ENCODE peak calls at places on chromosomes 2 and 18, in five cellular contexts. N is AG09319, X is A549, G is neural crest cell, U is ovary. Z is an unnamed sample.

GRCh38 chr2:182018218-182018617 is 32.6 kb downstream of the PPP1R1C start:
- DNase-seq in N (no peak), X (no peak), G (no peak), U (no peak), Z (no peak)

GRCh38 chr2:58973831-58974281 is 732.7 kb upstream of the FANCL start:
- DNase-seq in N (no peak), G (no peak), X (no peak), U (no peak), Z (no peak)

GRCh38 chr2:70310899-70311298 is 9.0 kb upstream of the FAM136A start:
- DNase-seq in G (no peak), U (no peak), X (no peak), N (no peak), Z (no peak)

GRCh38 chr2:223088866-223089265 is 36.9 kb downstream of the KCNE4 start:
- DNase-seq in X (no peak), U (no peak), N (no peak), G (no peak), Z (no peak)

GRCh38 chr2:24638568-24638967 is 147.5 kb downstream of the NCOA1 start:
- DNase-seq in G (no peak), N (no peak), X (no peak), U (no peak), Z (no peak)

GRCh38 chr2:69831354-69831905 is 2.0 kb downstream of the GMCL1 start:
- DNase-seq in U (no peak), N (no peak), G (no peak), X (no peak), Z (no peak)

GRCh38 chr2:239143858-239144712 is 256.7 kb downstream of the HDAC4 start:
- DNase-seq in X (peak), U (no peak), G (peak), N (peak), Z (no peak)

GRCh38 chr2:22406625-22407024 is 978.4 kb upstream of the KLHL29 start:
- DNase-seq in U (no peak), X (no peak), G (no peak), N (no peak), Z (no peak)

GRCh38 chr2:69356471-69356870 is 30.6 kb downstream of the GFPT1 start:
- DNase-seq in N (no peak), G (no peak), X (no peak), U (no peak), Z (no peak)

GRCh38 chr2:79573895-79574674 is 61.2 kb downstream of the CTNNA2 start:
- DNase-seq in X (no peak), G (no peak), U (no peak), N (no peak), Z (no peak)

GRCh38 chr18:58785171-58785805 is 79.4 kb upstream of the ZNF532 start:
- DNase-seq in U (no peak), G (no peak), N (no peak), X (peak), Z (no peak)

GRCh38 chr2:148607553-148607952 is 37.0 kb upstream of the EPC2 start:
- DNase-seq in U (no peak), G (no peak), X (no peak), N (no peak), Z (peak)

GRCh38 chr2:145751634-145752033 is 1231.7 kb upstream of the ZEB2 start:
- DNase-seq in X (no peak), U (no peak), G (no peak), N (no peak), Z (no peak)

GRCh38 chr2:19048593-19049264 is 309.7 kb downstream of the OSR1 start:
- DNase-seq in G (no peak), X (peak), N (no peak), U (peak), Z (peak)

GRCh38 chr2:222052934-222053367 is 245.8 kb downstream of the PAX3 start:
- DNase-seq in X (no peak), G (no peak), N (no peak), U (no peak), Z (no peak)

GRCh38 chr2:23587330-23587729 is 202.4 kb downstream of the KLHL29 start:
- DNase-seq in N (no peak), X (no peak), G (no peak), U (no peak), Z (no peak)

GRCh38 chr2:162379719-162380580 is 36.0 kb downstream of the GCA start:
- DNase-seq in N (no peak), U (no peak), G (no peak), X (no peak), Z (no peak)

GRCh38 chr2:56132138-56132537 is 51.7 kb upstream of the CCDC85A start:
- DNase-seq in N (no peak), X (peak), G (no peak), U (no peak), Z (no peak)

GRCh38 chr2:3489449-3490115 is 29.7 kb downstream of the ADI1 start:
- DNase-seq in X (no peak), N (no peak), U (no peak), G (no peak), Z (no peak)

GRCh38 chr2:119283873-119284331 is 60.3 kb downstream of the STEAP3 start:
- DNase-seq in G (no peak), N (no peak), X (no peak), U (no peak), Z (peak)

GRCh38 chr2:60104514-60105501 is 448.6 kb downstream of the BCL11A start:
- DNase-seq in X (no peak), N (no peak), U (no peak), G (no peak), Z (no peak)

GRCh38 chr18:63975632-63976031 is 5.8 kb downstream of the SERPINB8 start:
- DNase-seq in U (no peak), X (no peak), N (no peak), G (no peak), Z (no peak)

GRCh38 chr18:22132258-22132657 is 37.1 kb upstream of the GATA6 start:
- DNase-seq in U (no peak), G (no peak), N (no peak), X (no peak), Z (no peak)

GRCh38 chr2:26598336-26599006 is 42.7 kb downstream of the CIB4 start:
- DNase-seq in N (no peak), G (no peak), U (no peak), X (no peak), Z (no peak)

GRCh38 chr2:26597197-26597596 is 44.0 kb downstream of the CIB4 start:
- DNase-seq in G (no peak), U (no peak), N (no peak), X (no peak), Z (no peak)

GRCh38 chr2:26602575-26602974 is 38.6 kb downstream of the CIB4 start:
- DNase-seq in G (no peak), N (no peak), U (no peak), X (no peak), Z (no peak)

GRCh38 chr2:26595146-26595545 is 46.0 kb downstream of the CIB4 start:
- DNase-seq in G (no peak), X (no peak), U (no peak), N (no peak), Z (no peak)

DNA sequence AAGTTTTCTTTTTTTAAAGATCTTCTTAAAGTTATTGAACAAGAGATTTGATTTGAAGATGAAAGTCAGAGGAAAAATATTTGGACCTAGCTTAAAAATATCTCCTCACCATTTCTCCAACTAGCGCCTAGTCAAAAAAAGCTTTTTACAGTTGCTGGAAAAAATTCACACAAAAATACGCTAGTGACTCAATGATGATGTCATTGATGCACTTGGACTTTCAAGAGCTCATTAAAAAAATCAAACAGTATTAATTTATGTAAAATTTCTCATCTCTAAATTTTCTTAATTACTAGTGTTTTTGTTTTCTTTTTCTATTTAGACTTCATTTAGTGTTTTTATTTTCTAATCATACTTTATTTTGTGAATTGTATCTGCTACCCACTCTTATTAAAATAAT is 41.8 kb downstream of the CIB4 start:
- DNase-seq in X (no peak), N (no peak), G (no peak), U (no peak), Z (no peak)
- TF ChIP-seq CTCF in X (no peak), N (no peak), G (no peak), U (no peak), Z (no peak)

GRCh38 chr2:172094319-172095145 is 8.2 kb downstream of the DLX2 start:
- DNase-seq in N (no peak), G (peak), X (peak), U (no peak), Z (no peak)

GRCh38 chr2:172096661-172097547 is 5.8 kb downstream of the DLX2 start:
- DNase-seq in X (no peak), U (no peak), N (peak), G (peak), Z (no peak)

GRCh38 chr2:172097557-172098131 is 5.1 kb downstream of the DLX2 start:
- DNase-seq in G (no peak), X (no peak), N (no peak), U (no peak), Z (no peak)

GRCh38 chr2:172095146-172095904 is 7.4 kb downstream of the DLX2 start:
- DNase-seq in U (peak), X (peak), N (peak), G (peak), Z (no peak)

DNA sequence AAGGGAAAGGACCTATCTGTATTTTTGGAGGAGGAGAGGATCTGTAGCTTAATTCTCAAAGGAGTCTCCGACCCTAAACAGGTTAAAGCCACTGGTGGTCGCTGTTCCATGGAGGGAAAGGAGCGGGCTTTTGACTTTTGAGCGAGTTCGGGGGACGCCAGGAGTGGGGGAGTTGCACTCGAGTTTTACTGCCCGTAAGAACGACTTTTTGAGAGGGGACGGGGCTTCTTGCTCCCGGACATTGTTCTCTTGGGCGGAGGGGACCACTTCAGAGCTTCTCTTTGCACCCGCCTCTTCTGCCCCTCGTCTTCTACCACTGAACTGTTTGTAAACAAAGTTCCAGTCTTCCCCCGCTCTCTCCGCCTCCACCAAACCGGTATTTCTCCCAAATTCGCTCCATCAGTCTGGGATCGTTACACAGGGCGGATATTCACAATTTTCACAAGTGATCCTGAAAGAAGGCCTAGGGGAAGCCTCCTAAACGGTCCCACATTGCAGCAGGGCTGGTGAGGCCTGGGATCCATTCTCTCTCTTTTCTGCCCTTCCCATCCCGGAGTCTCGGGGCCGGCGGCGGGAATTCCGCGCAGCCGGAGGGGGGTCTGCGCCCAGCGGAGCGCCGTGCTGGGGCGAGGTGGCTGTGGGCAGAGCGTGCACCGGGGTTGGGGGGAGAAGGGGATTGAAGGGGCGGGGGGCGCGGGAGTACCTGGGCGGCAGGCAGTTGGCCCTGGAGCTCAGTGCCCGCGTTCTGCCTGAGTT is 6.6 kb downstream of the DLX2 start:
- DNase-seq in N (no peak), X (no peak), U (no peak), G (peak), Z (no peak)
- TF ChIP-seq CTCF in N (peak), X (no peak), U (no peak), G (peak), Z (no peak)

GRCh38 chr2:102187191-102188150 is 648 bp downstream of the IL1RL2 start:
- DNase-seq in N (no peak), U (peak), X (no peak), G (peak), Z (peak)
- TF ChIP-seq CTCF in N (peak), U (peak), X (no peak), G (peak), Z (peak)

DNA sequence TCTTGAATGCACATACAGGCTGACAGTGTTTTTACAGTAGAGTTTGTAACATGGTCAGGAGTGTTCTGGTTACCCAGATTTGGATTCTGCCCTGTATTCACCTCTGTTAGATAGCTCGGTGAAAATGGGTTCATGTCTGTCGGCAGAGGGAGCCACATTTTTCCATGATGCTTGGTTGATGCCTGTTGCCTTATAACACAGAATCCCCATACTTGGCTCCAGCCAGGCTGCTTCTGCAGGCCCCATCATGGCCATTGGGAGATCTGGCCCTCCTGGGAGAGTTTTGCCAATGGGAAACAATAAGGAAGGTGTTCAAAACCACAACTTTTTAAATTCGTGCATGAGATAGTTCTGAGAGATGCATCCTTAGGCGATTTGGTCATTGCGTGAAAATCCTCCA is 78.1 kb downstream of the WDSUB1 start:
- DNase-seq in X (no peak), U (no peak), N (no peak), G (no peak), Z (peak)
- TF ChIP-seq CTCF in X (no peak), U (no peak), N (no peak), G (no peak), Z (no peak)

GRCh38 chr18:55997156-55997561 is 409.2 kb upstream of the TCF4 start:
- DNase-seq in X (no peak), U (no peak), N (no peak), G (no peak), Z (no peak)
- TF ChIP-seq CTCF in X (no peak), U (no peak), N (no peak), G (no peak), Z (no peak)

DNA sequence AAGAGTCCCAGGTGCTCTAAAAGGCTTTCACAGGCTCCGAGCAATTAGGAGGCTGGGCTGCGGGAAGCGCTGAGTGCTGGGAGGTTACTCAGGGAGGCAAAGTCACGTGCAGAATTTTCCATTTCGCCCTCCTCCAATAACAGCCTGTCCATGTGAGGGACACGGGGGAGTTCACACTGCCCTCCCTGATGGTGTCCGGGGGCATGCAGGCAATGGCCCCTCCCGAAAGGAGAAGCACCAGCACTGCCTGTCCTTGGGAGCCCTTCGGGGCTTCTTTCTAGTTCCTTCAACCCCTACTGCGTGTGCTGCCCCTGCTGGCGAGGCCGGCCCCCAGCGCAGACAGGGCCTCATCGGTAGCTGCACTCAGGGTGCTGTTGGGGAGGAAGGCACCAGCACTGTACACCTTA is 63.1 kb upstream of the HPCAL1 start:
- DNase-seq in N (no peak), G (no peak), X (no peak), U (no peak), Z (peak)
- TF ChIP-seq CTCF in N (no peak), G (no peak), X (no peak), U (no peak), Z (no peak)

GRCh38 chr2:101219281-101219680 is 33.4 kb upstream of the CNOT11 start:
- DNase-seq in G (no peak), N (no peak), U (no peak), X (no peak), Z (no peak)
- TF ChIP-seq CTCF in G (no peak), N (no peak), U (no peak), X (no peak), Z (no peak)

GRCh38 chr18:853471-853870 is 41.4 kb upstream of the YES1 start:
- DNase-seq in U (no peak), X (no peak), G (no peak), N (peak), Z (no peak)

GRCh38 chr18:850960-851359 is 38.9 kb upstream of the YES1 start:
- DNase-seq in U (no peak), N (no peak), G (no peak), X (no peak), Z (no peak)

GRCh38 chr18:845152-845819 is 33.2 kb upstream of the YES1 start:
- DNase-seq in N (peak), G (no peak), X (peak), U (no peak), Z (no peak)

GRCh38 chr18:848062-848795 is 36.2 kb upstream of the YES1 start:
- DNase-seq in X (no peak), G (no peak), U (no peak), N (no peak), Z (peak)
- TF ChIP-seq CTCF in X (no peak), G (no peak), U (no peak), N (no peak), Z (no peak)

GRCh38 chr2:171434671-171434980 is 600 bp downstream of the DCAF17 start:
- DNase-seq in X (peak), G (no peak), N (no peak), U (peak), Z (no peak)

GRCh38 chr2:171436307-171436706 is 2.3 kb downstream of the DCAF17 start:
- DNase-seq in N (no peak), X (no peak), U (no peak), G (no peak), Z (no peak)

GRCh38 chr2:171432969-171433762 is 624 bp downstream of the METTL8 start:
- DNase-seq in N (no peak), U (no peak), X (peak), G (no peak), Z (no peak)

GRCh38 chr2:171432206-171432968 is 1.4 kb downstream of the METTL8 start:
- DNase-seq in N (no peak), U (no peak), G (no peak), X (no peak), Z (no peak)

GRCh38 chr2:171433763-171434670 is at the start of the genes DCAF17 and METTL8:
- DNase-seq in G (peak), N (peak), U (peak), X (peak), Z (peak)
- TF ChIP-seq CTCF in G (peak), N (peak), U (peak), X (peak), Z (peak)

GRCh38 chr2:238138331-238139102 is at the start of gene KLHL30:
- DNase-seq in U (no peak), N (no peak), G (no peak), X (no peak), Z (no peak)

GRCh38 chr2:238140721-238141540 is 2.5 kb downstream of the KLHL30 start:
- DNase-seq in U (no peak), G (no peak), X (no peak), N (no peak), Z (no peak)

GRCh38 chr2:238139141-238139840 is 823 bp downstream of the KLHL30 start:
- DNase-seq in N (no peak), G (no peak), X (no peak), U (no peak), Z (no peak)

GRCh38 chr2:238141541-238142318 is 3.3 kb downstream of the KLHL30 start:
- DNase-seq in G (no peak), N (no peak), U (no peak), X (peak), Z (no peak)

DNA sequence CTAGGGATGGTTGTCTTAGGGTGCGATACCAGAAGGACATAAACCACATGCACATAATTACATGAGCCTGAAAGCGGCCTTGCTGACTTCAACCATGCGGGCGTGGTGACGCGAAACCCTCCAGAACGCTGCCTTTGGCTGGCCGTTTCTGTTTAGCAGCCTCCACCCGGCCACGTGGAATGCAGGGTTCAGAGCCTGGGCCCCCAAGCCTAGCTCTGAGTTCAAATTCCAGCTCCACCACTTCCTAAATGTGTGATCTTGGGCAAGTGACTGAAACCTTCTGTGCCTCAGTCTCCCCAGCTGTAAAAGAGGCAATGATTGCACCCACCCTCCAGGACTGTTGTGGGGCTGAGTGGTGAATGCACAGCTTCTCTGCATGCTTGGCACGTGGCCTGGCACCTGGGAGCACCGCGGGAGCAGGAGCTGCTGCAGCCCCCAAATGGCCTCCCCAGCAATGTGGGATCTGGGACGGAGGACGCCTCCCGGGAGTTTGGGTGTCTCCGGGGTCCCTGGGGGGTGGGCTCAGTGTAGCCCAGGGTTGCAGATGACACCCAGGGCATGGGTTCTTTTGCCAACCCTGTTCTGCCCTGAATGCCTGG is 1.5 kb downstream of the KLHL30 start:
- DNase-seq in N (no peak), X (no peak), G (no peak), U (no peak), Z (no peak)
- TF ChIP-seq CTCF in N (no peak), X (no peak), G (no peak), U (no peak), Z (no peak)